ENCODE peak calls at places on chromosome 2, in nine cellular contexts. L is CD4-positive, CD25-positive, alpha-beta regulatory T cell; W is heart left ventricle; T is mesenchymal stem cell; B is cardiac muscle cell; K is SJSA1; E is K562; H is uterus; P is aorta. A is an unnamed sample. For H3K27me3, H3K4me1 and H3K9me3, the result is how much of the 10 kb centered on the place peaks cover.

GRCh38 chr2:10035053-10035422 is 8.3 kb upstream of the KLF11 start:
- DNase-seq in L (no peak), W (peak), T (no peak), B (no peak), K (no peak), E (no peak), H (no peak), P (peak), A (no peak)

GRCh38 chr2:19835818-19836281 is 65.9 kb downstream of the TTC32 start:
- DNase-seq in L (no peak), W (no peak), T (no peak), B (no peak), K (no peak), E (no peak), H (no peak), P (no peak), A (no peak)

GRCh38 chr2:221570321-221571107 is 1.6 kb downstream of the EPHA4 start:
- DNase-seq in L (peak), W (no peak), T (peak), B (peak), K (no peak), E (no peak), H (peak), P (peak), A (no peak)

GRCh38 chr2:229462144-229462543 is 191.1 kb upstream of the PID1 start:
- DNase-seq in L (no peak), W (no peak), T (no peak), B (no peak), K (no peak), E (no peak), H (no peak), P (no peak), A (no peak)

GRCh38 chr2:157500334-157500733 is 56.4 kb upstream of the CYTIP start:
- DNase-seq in L (no peak), W (no peak), T (no peak), B (no peak), K (no peak), E (no peak), H (no peak), P (no peak), A (no peak)

GRCh38 chr2:176817061-176817565 is 395.5 kb upstream of the HNRNPA3 start:
- DNase-seq in L (no peak), W (no peak), T (no peak), B (peak), K (no peak), E (no peak), H (no peak), P (no peak), A (no peak)

GRCh38 chr2:237760506-237761502 is 37.8 kb upstream of the RBM44 start:
- DNase-seq in L (no peak), W (no peak), T (no peak), B (no peak), K (no peak), E (no peak), H (no peak), P (peak), A (no peak)

GRCh38 chr2:217361491-217361890 is 501.6 kb upstream of the TNP1 start:
- DNase-seq in L (no peak), W (no peak), T (no peak), B (no peak), K (no peak), E (no peak), H (peak), P (no peak), A (no peak)

GRCh38 chr2:238814815-238815214 is 33.1 kb upstream of the TWIST2 start:
- DNase-seq in L (no peak), W (no peak), T (no peak), B (no peak), K (no peak), E (no peak), H (no peak), P (no peak), A (no peak)

GRCh38 chr2:10326707-10327594 is 24.2 kb downstream of the HPCAL1 start:
- DNase-seq in L (no peak), W (peak), T (no peak), B (no peak), K (no peak), E (no peak), H (no peak), P (peak), A (no peak)

GRCh38 chr2:211408485-211408884 is 852.1 kb downstream of the CPS1 start:
- DNase-seq in L (no peak), W (no peak), T (no peak), B (peak), K (no peak), E (no peak), H (no peak), P (no peak), A (peak)

GRCh38 chr2:85234879-85235278 is 92.9 kb downstream of the TGOLN2 start:
- DNase-seq in L (no peak), W (no peak), T (no peak), B (peak), K (no peak), E (no peak), H (no peak), P (no peak), A (no peak)

DNA sequence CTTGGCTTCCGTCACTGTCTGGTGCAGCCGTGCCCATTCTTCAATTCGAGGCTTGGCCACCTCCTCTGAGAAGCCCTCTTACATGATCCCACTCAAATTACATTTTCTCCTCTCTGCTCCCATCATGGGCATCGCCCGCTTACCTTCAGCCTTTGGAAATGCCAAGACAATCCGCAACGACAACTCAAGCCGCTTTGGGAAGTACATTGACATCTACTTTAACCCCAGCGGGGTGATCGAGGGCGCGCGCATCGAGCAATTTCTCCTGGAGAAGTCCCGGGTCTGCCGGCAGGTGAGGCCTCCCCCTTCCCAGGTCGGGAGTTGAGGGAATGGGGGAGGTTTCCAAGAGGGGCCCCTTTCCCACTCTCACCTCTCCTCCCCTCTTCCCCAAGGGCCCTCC is 38.3 kb downstream of the MYO7B start:
- DNase-seq in L (no peak), W (no peak), T (no peak), B (no peak), K (no peak), E (no peak), H (no peak), P (no peak), A (no peak)
- H3K27me3 ChIP-seq in L (under half), W (under half), T (under half), B (under half), K (under half), E (half or more), H (under half), P (under half), A (under half)

GRCh38 chr2:160752475-160753330 is 259.1 kb upstream of the RBMS1 start:
- DNase-seq in L (no peak), W (no peak), T (no peak), B (no peak), K (peak), E (no peak), H (no peak), P (no peak), A (no peak)
- H3K4me1 ChIP-seq in L (under half), W (under half), T (under half), B (under half), K (under half), E (under half), H (under half), P (under half), A (under half)

GRCh38 chr2:101613073-101613704 is 84.3 kb upstream of the MAP4K4 start:
- DNase-seq in L (no peak), W (no peak), T (no peak), B (no peak), K (no peak), E (no peak), H (no peak), P (no peak), A (no peak)
- H3K9me3 ChIP-seq in L (under half), W (under half), T (under half), B (under half), K (under half), E (under half), H (under half), P (under half), A (under half)

GRCh38 chr2:163715199-163715598 is 20.6 kb downstream of the FIGN start:
- DNase-seq in L (no peak), W (no peak), T (no peak), B (peak), K (no peak), E (no peak), H (no peak), P (no peak), A (no peak)

GRCh38 chr2:163713534-163714311 is 22.1 kb downstream of the FIGN start:
- DNase-seq in L (no peak), W (no peak), T (no peak), B (peak), K (no peak), E (no peak), H (no peak), P (no peak), A (peak)

GRCh38 chr2:163717474-163717873 is 18.3 kb downstream of the FIGN start:
- DNase-seq in L (no peak), W (no peak), T (no peak), B (no peak), K (no peak), E (no peak), H (no peak), P (no peak), A (no peak)

GRCh38 chr2:163717993-163718680 is 17.7 kb downstream of the FIGN start:
- DNase-seq in L (no peak), W (no peak), T (peak), B (peak), K (no peak), E (no peak), H (no peak), P (no peak), A (no peak)

GRCh38 chr2:163716101-163716500 is 19.7 kb downstream of the FIGN start:
- DNase-seq in L (no peak), W (no peak), T (no peak), B (no peak), K (no peak), E (no peak), H (no peak), P (no peak), A (no peak)
- H3K27me3 ChIP-seq in L (under half), W (under half), T (under half), B (under half), K (under half), E (under half), H (under half), P (under half), A (under half)

GRCh38 chr2:196163285-196163684 is 8.1 kb downstream of the STK17B start:
- DNase-seq in L (peak), W (no peak), T (no peak), B (no peak), K (no peak), E (no peak), H (no peak), P (no peak), A (no peak)
- H3K4me1 ChIP-seq in L (half or more), W (under half), T (under half), B (under half), K (under half), E (under half), H (under half), P (under half), A (under half)

GRCh38 chr2:180328795-180329422 is 321.8 kb upstream of the CWC22 start:
- DNase-seq in L (no peak), W (no peak), T (no peak), B (no peak), K (no peak), E (no peak), H (no peak), P (no peak), A (no peak)

GRCh38 chr2:180322781-180323180 is 315.7 kb upstream of the CWC22 start:
- DNase-seq in L (no peak), W (no peak), T (peak), B (no peak), K (no peak), E (no peak), H (no peak), P (no peak), A (no peak)

GRCh38 chr2:180319586-180320405 is 312.7 kb upstream of the CWC22 start:
- DNase-seq in L (no peak), W (no peak), T (peak), B (no peak), K (no peak), E (no peak), H (no peak), P (no peak), A (no peak)

GRCh38 chr2:180327185-180327584 is 320.1 kb upstream of the CWC22 start:
- DNase-seq in L (no peak), W (no peak), T (no peak), B (no peak), K (no peak), E (no peak), H (no peak), P (no peak), A (no peak)

DNA sequence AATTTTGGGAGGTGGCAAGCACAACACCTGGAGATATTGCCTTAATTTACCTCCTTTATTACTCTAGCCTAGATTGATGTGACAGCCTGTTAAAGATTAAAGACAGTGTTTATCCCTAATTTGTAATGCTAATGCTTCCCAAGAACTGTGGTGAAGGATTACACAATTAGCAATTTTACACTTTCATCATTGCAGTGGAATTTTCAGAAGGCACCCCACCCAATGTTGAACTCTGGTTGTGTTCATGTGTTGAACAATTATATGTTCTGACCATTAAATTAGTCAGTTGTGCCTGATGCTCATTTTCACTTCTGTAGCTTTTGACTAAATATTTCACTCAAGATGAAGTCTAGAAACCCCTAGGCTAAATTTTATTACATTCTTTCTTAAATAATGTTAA is 317.1 kb upstream of the CWC22 start:
- DNase-seq in L (no peak), W (no peak), T (peak), B (no peak), K (no peak), E (no peak), H (no peak), P (no peak), A (no peak)
- H3K9me3 ChIP-seq in L (under half), W (under half), T (under half), B (under half), K (under half), E (under half), H (under half), P (under half), A (under half)